ENCODE peak calls at places on chromosome 7, in six cellular contexts. W is sigmoid colon, Q is fibroblast of the aortic adventitia, V is left ventricle myocardium inferior, X is fibroblast of lung, G is A549. R is an unnamed sample.

GRCh38 chr7:138563808-138564207 is 103.7 kb downstream of the TRIM24 start:
- DNase-seq in W (no peak), Q (no peak), V (no peak), X (no peak), G (no peak), R (no peak)

GRCh38 chr7:55060085-55060484 is 41.3 kb downstream of the EGFR start:
- DNase-seq in W (no peak), Q (no peak), V (no peak), X (no peak), G (no peak), R (no peak)

GRCh38 chr7:100753750-100754149 is 20.4 kb downstream of the ZAN start:
- DNase-seq in W (no peak), Q (peak; percentile 30), V (no peak), X (peak; percentile 54), G (no peak), R (no peak)

GRCh38 chr7:69695998-69696657 is 97.9 kb downstream of the AUTS2 start:
- DNase-seq in W (no peak), Q (no peak), V (no peak), X (no peak), G (no peak), R (no peak)

GRCh38 chr7:155580367-155580766 is 34.0 kb upstream of the CNPY1 start:
- DNase-seq in W (no peak), Q (no peak), V (no peak), X (no peak), G (no peak), R (no peak)

GRCh38 chr7:327305-327931 is 37.4 kb downstream of the FOXL3 start:
- DNase-seq in W (peak; percentile 57), Q (no peak), V (no peak), X (no peak), G (no peak), R (no peak)

GRCh38 chr7:105776068-105776790 is 100.2 kb downstream of the ATXN7L1 start:
- DNase-seq in W (peak; percentile 85), Q (peak; percentile 100), V (no peak), X (peak; percentile 98), G (peak; percentile 67), R (no peak)

GRCh38 chr7:30041526-30042269 is 13.5 kb downstream of the PLEKHA8 start:
- DNase-seq in W (no peak), Q (peak; percentile 55), V (no peak), X (no peak), G (no peak), R (no peak)

GRCh38 chr7:157757776-157758467 is 421.1 kb downstream of the DNAJB6 start:
- DNase-seq in W (no peak), Q (no peak), V (no peak), X (no peak), G (no peak), R (no peak)

GRCh38 chr7:434891-435486 is 84.7 kb downstream of the PDGFA start:
- DNase-seq in W (no peak), Q (no peak), V (no peak), X (no peak), G (no peak), R (no peak)

GRCh38 chr7:16982640-16983103 is 100.9 kb upstream of the AGR3 start:
- DNase-seq in W (no peak), Q (peak; percentile 78), V (no peak), X (peak; percentile 76), G (no peak), R (no peak)

GRCh38 chr7:135341049-135341448 is 107.4 kb downstream of the STRA8 start:
- DNase-seq in W (no peak), Q (no peak), V (no peak), X (no peak), G (no peak), R (no peak)

GRCh38 chr7:155763122-155763521 is 49.1 kb downstream of the SHH start:
- DNase-seq in W (no peak), Q (no peak), V (no peak), X (no peak), G (no peak), R (no peak)

GRCh38 chr7:47352394-47352968 is 229.4 kb downstream of the TNS3 start:
- DNase-seq in W (no peak), Q (no peak), V (no peak), X (no peak), G (no peak), R (no peak)

GRCh38 chr7:82945480-82945879 is 217.2 kb downstream of the PCLO start:
- DNase-seq in W (no peak), Q (no peak), V (no peak), X (no peak), G (no peak), R (no peak)

GRCh38 chr7:83413831-83414230 is 235.1 kb downstream of the SEMA3E start:
- DNase-seq in W (no peak), Q (peak; percentile 33), V (no peak), X (peak; percentile 44), G (no peak), R (no peak)

GRCh38 chr7:121547341-121548092 is 151.4 kb upstream of the FAM3C start:
- DNase-seq in W (no peak), Q (peak; percentile 87), V (no peak), X (peak; percentile 84), G (peak; percentile 59), R (no peak)

GRCh38 chr7:155062431-155062830 is 7.7 kb upstream of the HTR5A start:
- DNase-seq in W (no peak), Q (no peak), V (no peak), X (no peak), G (no peak), R (no peak)

GRCh38 chr7:92451645-92452044 is 4.4 kb downstream of the GATAD1 start:
- DNase-seq in W (no peak), Q (no peak), V (no peak), X (no peak), G (no peak), R (no peak)

GRCh38 chr7:114930107-114930521 is 8.2 kb downstream of the MDFIC start:
- DNase-seq in W (no peak), Q (no peak), V (no peak), X (peak; percentile 47), G (no peak), R (no peak)

GRCh38 chr7:94391716-94392390 is 2.8 kb upstream of the COL1A2 start:
- DNase-seq in W (no peak), Q (peak; percentile 93), V (peak; percentile 43), X (peak; percentile 81), G (no peak), R (no peak)

GRCh38 chr7:132577206-132578049 is 1.2 kb upstream of the PLXNA4 start:
- DNase-seq in W (peak; percentile 88), Q (peak; percentile 76), V (peak; percentile 84), X (peak; percentile 75), G (peak; percentile 26), R (peak; percentile 61)

GRCh38 chr7:74672343-74672915 is 14.9 kb downstream of the GTF2I start:
- DNase-seq in W (no peak), Q (no peak), V (no peak), X (no peak), G (no peak), R (no peak)

DNA sequence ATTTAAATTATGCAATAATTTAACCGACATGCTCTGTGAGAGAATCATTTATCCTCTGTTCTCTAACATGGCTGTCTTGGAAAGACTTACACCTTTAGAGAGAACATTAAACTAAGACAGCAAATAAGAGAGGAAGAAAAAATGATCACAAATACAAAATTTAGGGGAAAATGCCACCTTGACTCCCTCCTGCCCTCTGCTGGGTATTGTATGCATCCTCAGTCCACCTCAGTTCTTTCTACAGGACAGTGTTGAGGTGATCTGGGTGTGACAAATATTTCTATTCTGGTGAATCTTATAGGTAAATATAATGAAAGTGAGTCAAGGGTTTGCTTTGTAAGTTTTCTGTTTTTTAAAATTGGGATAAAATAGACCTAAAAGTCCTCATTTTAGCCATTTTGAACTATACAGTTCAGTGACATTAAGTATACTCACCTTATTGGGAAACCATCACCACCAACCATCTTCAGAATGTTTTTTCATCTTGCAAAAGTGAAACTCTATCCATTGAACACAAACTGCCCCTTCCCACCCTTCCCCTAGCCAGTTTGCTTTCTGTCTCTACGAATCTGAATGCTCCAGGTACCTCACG is 61.5 kb upstream of the ELMO1 start:
- DNase-seq in W (no peak), Q (peak; percentile 4), V (no peak), X (peak; percentile 22), G (peak; percentile 18), R (peak; percentile 36)
- TF ChIP-seq CTCF in W (no peak), Q (peak; percentile 42), V (peak; percentile 79), X (peak; percentile 20), G (peak; percentile 64), R (peak; percentile 74)

GRCh38 chr7:139947021-139947420 is 115.7 kb downstream of the PARP12 start:
- DNase-seq in W (no peak), Q (no peak), V (no peak), X (no peak), G (no peak), R (no peak)
- TF ChIP-seq CTCF in W (no peak), Q (no peak), V (no peak), X (no peak), G (no peak), R (no peak)

DNA sequence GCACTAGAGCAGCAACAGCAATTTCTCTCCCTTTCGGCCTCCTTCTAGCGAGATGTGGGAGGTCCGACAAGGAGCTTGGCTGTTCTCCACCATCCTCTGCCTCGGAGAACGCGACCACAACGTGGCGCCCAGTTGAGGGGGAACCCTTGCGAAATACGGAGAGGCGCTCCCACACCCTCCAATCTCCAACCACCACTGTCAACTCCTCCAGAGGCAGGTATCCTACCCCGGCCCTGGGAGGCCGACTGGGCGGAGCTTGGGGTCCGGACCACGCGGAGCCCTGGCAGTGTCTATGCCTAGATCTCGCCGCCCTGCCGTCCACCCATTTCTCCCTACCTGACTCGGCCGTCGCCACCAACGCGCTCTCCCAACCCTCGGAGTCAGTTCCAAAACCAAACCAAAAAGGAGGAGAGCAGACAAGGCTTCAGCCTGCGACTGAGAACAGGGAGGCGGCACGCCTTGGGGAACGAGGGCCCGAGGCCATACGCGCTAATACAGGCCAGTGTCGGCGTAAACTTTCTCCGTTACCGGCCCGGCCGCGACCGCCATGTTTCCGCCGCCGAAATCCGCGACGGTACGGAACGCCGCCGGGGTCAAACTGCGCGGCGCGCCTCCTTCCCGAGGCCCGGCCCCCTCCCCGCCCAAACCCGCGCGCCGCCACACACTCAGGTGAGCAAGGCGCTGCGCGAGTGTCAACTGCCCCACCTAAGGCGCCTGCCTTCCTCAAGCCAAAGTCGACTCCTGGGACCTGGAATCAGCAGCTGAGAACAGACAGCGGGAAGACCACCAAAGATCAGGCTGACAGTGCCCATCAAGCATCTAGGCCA is at the start of gene TMEM168:
- DNase-seq in W (peak; percentile 84), Q (peak; percentile 82), V (peak; percentile 85), X (peak; percentile 89), G (peak; percentile 80), R (peak; percentile 79)
- TF ChIP-seq CTCF in W (no peak), Q (no peak), V (no peak), X (no peak), G (no peak), R (no peak)

DNA sequence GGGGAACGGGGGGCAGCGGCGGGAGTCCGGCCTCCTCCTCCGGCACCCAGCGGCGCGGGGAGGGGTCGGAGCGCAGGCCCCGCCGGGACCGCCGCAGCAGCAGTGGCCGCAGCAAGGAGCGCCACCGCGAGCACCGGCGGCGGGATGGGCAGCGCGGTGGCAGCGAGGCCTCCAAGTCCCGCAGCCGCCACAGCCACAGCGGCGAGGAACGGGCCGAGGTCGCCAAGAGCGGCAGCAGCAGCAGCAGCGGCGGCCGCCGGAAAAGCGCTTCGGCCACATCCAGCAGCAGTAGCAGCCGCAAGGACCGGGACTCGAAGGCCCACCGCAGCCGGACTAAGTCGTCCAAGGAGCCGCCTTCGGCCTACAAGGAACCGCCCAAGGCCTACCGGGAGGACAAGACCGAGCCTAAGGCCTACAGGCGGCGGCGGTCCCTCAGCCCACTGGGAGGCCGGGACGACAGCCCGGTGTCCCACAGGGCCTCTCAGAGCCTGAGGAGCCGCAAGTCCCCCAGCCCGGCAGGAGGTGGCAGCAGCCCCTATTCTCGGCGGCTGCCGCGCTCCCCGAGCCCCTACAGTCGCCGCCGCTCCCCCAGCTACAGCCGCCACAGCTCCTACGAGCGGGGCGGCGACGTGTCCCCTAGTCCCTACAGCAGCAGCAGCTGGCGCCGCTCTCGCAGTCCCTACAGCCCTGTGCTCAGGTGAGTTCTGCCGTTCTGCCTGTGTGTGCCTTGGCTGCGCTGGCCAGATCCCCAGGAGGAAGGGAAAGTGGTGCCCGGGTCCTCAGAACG is 1.3 kb downstream of the CDK13 start:
- DNase-seq in W (peak; percentile 79), Q (peak; percentile 41), V (peak; percentile 52), X (peak; percentile 64), G (peak; percentile 41), R (peak; percentile 71)
- TF ChIP-seq CTCF in W (peak; percentile 12), Q (peak; percentile 41), V (peak; percentile 61), X (no peak), G (peak; percentile 43), R (no peak)